ENCODE peak calls at places on chromosomes 3 and 15, in six cellular contexts. F, T, K, H, I and J are unnamed samples.

GRCh38 chr15:41806291-41807181 is 21.4 kb upstream of the JMJD7 start:
- DNase-seq in F (no peak), K (no peak), I (peak; percentile 60), H (no peak), T (no peak), J (peak; percentile 28)

GRCh38 chr15:74127954-74128784 is 2.2 kb upstream of the ISLR2 start:
- DNase-seq in I (no peak), T (no peak), K (no peak), H (no peak), F (no peak), J (no peak)

GRCh38 chr15:25777047-25777446 is 86.1 kb downstream of the ATP10A start:
- DNase-seq in I (no peak), T (no peak), F (no peak), K (no peak), H (no peak), J (no peak)

GRCh38 chr3:71537211-71537611 is 46.3 kb downstream of the FOXP1 start:
- DNase-seq in K (peak; percentile 81), I (peak; percentile 78), T (peak; percentile 98), F (no peak), H (peak; percentile 59), J (no peak)

GRCh38 chr3:191795196-191795595 is 334.2 kb downstream of the PYDC2 start:
- DNase-seq in K (no peak), I (no peak), H (no peak), F (no peak), T (no peak), J (no peak)

GRCh38 chr3:67906256-67906655 is 251.8 kb upstream of the SUCLG2 start:
- DNase-seq in H (no peak), I (no peak), F (no peak), K (no peak), T (no peak), J (no peak)

GRCh38 chr3:46930945-46931403 is 45.6 kb downstream of the CCDC12 start:
- DNase-seq in F (peak; percentile 72), I (no peak), T (no peak), K (no peak), H (no peak), J (no peak)

GRCh38 chr3:126130081-126130855 is 46.3 kb upstream of the SLC41A3 start:
- DNase-seq in H (no peak), I (no peak), F (peak; percentile 53), T (no peak), K (no peak), J (peak; percentile 1)

GRCh38 chr3:170809021-170809974 is 60.7 kb downstream of the RPL22L1 start:
- DNase-seq in F (no peak), T (peak; percentile 88), K (peak; percentile 71), H (peak; percentile 85), I (peak; percentile 75), J (no peak)

GRCh38 chr15:79978694-79979519 is 7.9 kb upstream of the BCL2A1 start:
- DNase-seq in K (peak; percentile 7), I (no peak), F (no peak), H (peak; percentile 44), T (peak; percentile 90), J (no peak)

GRCh38 chr15:77482570-77482969 is 61.9 kb downstream of the HMG20A start:
- DNase-seq in K (peak; percentile 65), H (peak; percentile 55), I (peak; percentile 51), T (peak; percentile 77), F (no peak), J (no peak)

GRCh38 chr3:12237912-12238650 is 50.8 kb upstream of the PPARG start:
- DNase-seq in K (peak; percentile 54), H (no peak), I (no peak), F (no peak), T (peak; percentile 59), J (no peak)

GRCh38 chr15:44286814-44287555 is 1.5 kb upstream of the GOLM2 start:
- DNase-seq in H (no peak), T (peak; percentile 7), K (no peak), F (no peak), I (no peak), J (no peak)

GRCh38 chr3:138479355-138479964 is 45.0 kb downstream of the ESYT3 start:
- DNase-seq in T (peak; percentile 54), K (peak; percentile 40), H (peak; percentile 27), I (peak; percentile 58), F (peak; percentile 16), J (no peak)

GRCh38 chr3:5262507-5262906 is 75.0 kb downstream of the EDEM1 start:
- DNase-seq in F (no peak), H (no peak), I (no peak), T (no peak), K (no peak), J (no peak)

GRCh38 chr3:46852329-46852720 is 10.9 kb downstream of the MYL3 start:
- DNase-seq in T (no peak), F (peak; percentile 15), K (no peak), H (no peak), I (no peak), J (no peak)

GRCh38 chr15:31361764-31362120 is 35.1 kb downstream of the KLF13 start:
- DNase-seq in I (no peak), K (no peak), T (no peak), F (no peak), H (no peak), J (no peak)

GRCh38 chr15:23565395-23566069 is at the start of gene MKRN3:
- DNase-seq in T (no peak), F (no peak), K (no peak), I (no peak), H (peak; percentile 67), J (peak; percentile 14)

GRCh38 chr3:129015388-129016105 is 14.4 kb downstream of the EFCC1 start:
- DNase-seq in H (no peak), K (no peak), F (peak; percentile 61), T (no peak), I (no peak), J (peak; percentile 59)

GRCh38 chr15:25090073-25090733 is 135.4 kb downstream of the SNRPN start:
- DNase-seq in T (no peak), K (no peak), I (no peak), H (no peak), F (no peak), J (no peak)

GRCh38 chr3:38640661-38641441 is 8.6 kb downstream of the SCN5A start:
- DNase-seq in F (no peak), K (no peak), T (no peak), H (no peak), I (no peak), J (no peak)

GRCh38 chr3:51389423-51390183 is 1.5 kb upstream of the RBM15B start:
- DNase-seq in T (peak; percentile 52), I (peak; percentile 55), F (peak; percentile 73), K (peak; percentile 34), H (peak; percentile 27), J (peak; percentile 37)

GRCh38 chr3:46705751-46706572 is 4.8 kb downstream of the TMIE start:
- DNase-seq in H (peak; percentile 29), F (peak; percentile 41), T (peak; percentile 52), I (peak; percentile 64), K (peak; percentile 44), J (no peak)

GRCh38 chr3:10522646-10523303 is 17.4 kb upstream of the ATP2B2 start:
- DNase-seq in F (no peak), H (no peak), I (no peak), K (no peak), T (no peak), J (no peak)

GRCh38 chr15:35751421-35752133 is 205.6 kb upstream of the DPH6 start:
- DNase-seq in F (no peak), I (peak; percentile 46), K (peak; percentile 72), T (peak; percentile 82), H (peak; percentile 64), J (peak; percentile 80)

GRCh38 chr3:112097378-112097777 is 11.2 kb downstream of the C3orf52 start:
- DNase-seq in T (peak; percentile 100), H (peak; percentile 93), I (peak; percentile 79), F (no peak), K (peak; percentile 100), J (no peak)

GRCh38 chr3:100697183-100697582 is 12.1 kb upstream of the TFG start:
- DNase-seq in K (no peak), I (no peak), T (no peak), H (no peak), F (no peak), J (no peak)

GRCh38 chr3:124763644-124764358 is 33.5 kb downstream of the UMPS start:
- DNase-seq in F (no peak), I (no peak), T (no peak), K (no peak), H (no peak), J (no peak)

GRCh38 chr3:126551839-126552687 is 6.7 kb downstream of the C3orf22 start:
- DNase-seq in K (no peak), H (no peak), F (peak; percentile 20), I (no peak), T (no peak), J (no peak)

GRCh38 chr3:182258538-182259177 is 534.6 kb upstream of the ATP11B start:
- DNase-seq in T (peak; percentile 62), F (no peak), I (peak; percentile 14), K (no peak), H (no peak), J (no peak)

GRCh38 chr15:28169361-28169760 is 70.2 kb upstream of the OCA2 start:
- DNase-seq in H (no peak), T (no peak), I (no peak), K (no peak), F (no peak), J (no peak)

GRCh38 chr3:88131695-88132094 is 18.1 kb upstream of the C3orf38 start:
- DNase-seq in K (peak; percentile 37), F (no peak), T (peak; percentile 23), I (no peak), H (no peak), J (no peak)